ENCODE peak calls at places on chromosomes 16 and 17, in five cellular contexts. L, A, R, F and Q are unnamed samples.

GRCh38 chr16:4691666-4692412 is 1.5 kb upstream of the NUDT16L1 start:
- DNase-seq in L (no peak), A (no peak), R (no peak), F (no peak), Q (no peak)

GRCh38 chr16:11517926-11518325 is 68.8 kb downstream of the LITAF start:
- DNase-seq in L (no peak), A (no peak), R (no peak), F (no peak), Q (no peak)

GRCh38 chr16:89700649-89701424 is 668 bp downstream of the SPATA2L start:
- DNase-seq in L (peak; percentile 72), A (peak; percentile 60), R (peak; percentile 48), F (no peak), Q (peak; percentile 81)

GRCh38 chr16:17154981-17155380 is 315.8 kb downstream of the XYLT1 start:
- DNase-seq in L (no peak), A (no peak), R (no peak), F (no peak), Q (no peak)

GRCh38 chr17:44832821-44833220 is 2.7 kb upstream of the GJC1 start:
- DNase-seq in L (no peak), A (no peak), R (no peak), F (no peak), Q (peak; percentile 81)

GRCh38 chr16:64051826-64052225 is 1070.0 kb downstream of the CDH11 start:
- DNase-seq in L (no peak), A (peak; percentile 32), R (no peak), F (no peak), Q (peak; percentile 65)

GRCh38 chr17:28416703-28417311 is 10.8 kb upstream of the SLC46A1 start:
- DNase-seq in L (peak; percentile 80), A (peak; percentile 87), R (peak; percentile 55), F (no peak), Q (peak; percentile 95)

GRCh38 chr16:88194397-88195020 is 188.2 kb upstream of the ZNF469 start:
- DNase-seq in L (no peak), A (peak; percentile 19), R (no peak), F (no peak), Q (peak; percentile 10)

GRCh38 chr17:1137465-1137894 is 42.3 kb downstream of the ABR start:
- DNase-seq in L (peak; percentile 94), A (peak; percentile 39), R (peak; percentile 70), F (no peak), Q (peak; percentile 86)

GRCh38 chr17:65027305-65027704 is 29.2 kb downstream of the GNA13 start:
- DNase-seq in L (peak; percentile 74), A (peak; percentile 15), R (peak; percentile 55), F (peak; percentile 45), Q (peak; percentile 75)

GRCh38 chr16:86899156-86899555 is 320.8 kb downstream of the FOXL1 start:
- DNase-seq in L (no peak), A (no peak), R (no peak), F (no peak), Q (no peak)

GRCh38 chr17:9329251-9329921 is 246.2 kb downstream of the STX8 start:
- DNase-seq in L (no peak), A (no peak), R (no peak), F (no peak), Q (no peak)

GRCh38 chr16:27671410-27671809 is 121.5 kb downstream of the KATNIP start:
- DNase-seq in L (peak; percentile 38), A (peak; percentile 41), R (no peak), F (no peak), Q (peak; percentile 53)

GRCh38 chr17:30344283-30345088 is 10.6 kb upstream of the TMIGD1 start:
- DNase-seq in L (peak; percentile 85), A (peak; percentile 96), R (peak; percentile 16), F (no peak), Q (no peak)

GRCh38 chr17:77771145-77771544 is 187.4 kb upstream of the TNRC6C start:
- DNase-seq in L (no peak), A (no peak), R (no peak), F (no peak), Q (no peak)

GRCh38 chr16:87389245-87389644 is 2.9 kb upstream of the MAP1LC3B start:
- DNase-seq in L (no peak), A (peak; percentile 64), R (no peak), F (no peak), Q (no peak)

GRCh38 chr16:67481561-67482259 is 753 bp upstream of the ATP6V0D1 start:
- DNase-seq in L (no peak), A (peak; percentile 65), R (no peak), F (no peak), Q (peak; percentile 41)

GRCh38 chr17:66952681-66953638 is 11.5 kb upstream of the CACNG4 start:
- DNase-seq in L (no peak), A (no peak), R (no peak), F (no peak), Q (no peak)

GRCh38 chr17:72507370-72507769 is 386.6 kb downstream of the SOX9 start:
- DNase-seq in L (no peak), A (no peak), R (no peak), F (no peak), Q (no peak)

GRCh38 chr17:70006159-70006558 is 68.9 kb upstream of the KCNJ16 start:
- DNase-seq in L (no peak), A (no peak), R (no peak), F (no peak), Q (no peak)

GRCh38 chr17:9360610-9361571 is 214.7 kb downstream of the STX8 start:
- DNase-seq in L (peak; percentile 83), A (peak; percentile 90), R (no peak), F (no peak), Q (no peak)

GRCh38 chr16:392450-393027 is 4.5 kb upstream of the NME4 start:
- DNase-seq in L (no peak), A (no peak), R (no peak), F (no peak), Q (no peak)

GRCh38 chr17:35046245-35046644 is 17.3 kb downstream of the RFFL start:
- DNase-seq in L (no peak), A (no peak), R (no peak), F (no peak), Q (no peak)

GRCh38 chr16:89686520-89687091 is at the start of gene CDK10:
- DNase-seq in L (peak; percentile 89), A (no peak), R (peak; percentile 97), F (peak; percentile 61), Q (peak; percentile 96)

GRCh38 chr17:40062347-40063033 is at the start of gene THRA:
- DNase-seq in L (no peak), A (no peak), R (peak; percentile 90), F (no peak), Q (peak; percentile 78)

GRCh38 chr17:181213-182163 is at the start of gene DOC2B:
- DNase-seq in L (no peak), A (no peak), R (no peak), F (no peak), Q (peak; percentile 74)

GRCh38 chr16:10976663-10977062 is 32.3 kb downstream of the CLEC16A start:
- DNase-seq in L (no peak), A (no peak), R (no peak), F (no peak), Q (no peak)

GRCh38 chr16:64969221-64969620 is 152.6 kb downstream of the CDH11 start:
- DNase-seq in L (no peak), A (no peak), R (no peak), F (no peak), Q (no peak)

GRCh38 chr16:3952342-3953131 is 72.0 kb upstream of the CREBBP start:
- DNase-seq in L (no peak), A (no peak), R (no peak), F (no peak), Q (peak; percentile 25)

GRCh38 chr16:69494993-69495392 is 70.6 kb downstream of the CYB5B start:
- DNase-seq in L (peak; percentile 45), A (peak; percentile 39), R (peak; percentile 55), F (no peak), Q (peak; percentile 86)

GRCh38 chr17:77127735-77128361 is 12.9 kb upstream of the SEC14L1 start:
- DNase-seq in L (no peak), A (no peak), R (no peak), F (no peak), Q (no peak)

GRCh38 chr16:75203667-75204409 is 3.1 kb downstream of the CTRB2 start:
- DNase-seq in L (no peak), A (no peak), R (no peak), F (no peak), Q (no peak)

GRCh38 chr16:79269211-79269863 is 331.2 kb downstream of the MAF start:
- DNase-seq in L (no peak), A (no peak), R (no peak), F (peak; percentile 61), Q (no peak)

GRCh38 chr16:31093132-31093703 is 1.4 kb downstream of the VKORC1 start:
- DNase-seq in L (peak; percentile 31), A (peak; percentile 74), R (peak; percentile 74), F (no peak), Q (peak; percentile 51)

GRCh38 chr17:61400786-61401279 is 1.2 kb downstream of the TBX2 start:
- DNase-seq in L (no peak), A (no peak), R (no peak), F (no peak), Q (no peak)
- H3K4me3 ChIP-seq in L (peak overlapping the region; percentile 84), A (peak overlapping the region; percentile 72), R (no peak overlapping the region), F (no peak overlapping the region), Q (peak overlapping the region; percentile 23)

GRCh38 chr17:68599091-68599872 is 1.9 kb downstream of the FAM20A start:
- DNase-seq in L (no peak), A (no peak), R (no peak), F (no peak), Q (peak; percentile 28)
- TF ChIP-seq JUNB in L (no peak), A (no peak), R (no peak), F (no peak), Q (no peak)

GRCh38 chr17:43393944-43394482 is 4.8 kb upstream of the ARL4D start:
- DNase-seq in L (peak; percentile 91), A (peak; percentile 83), R (peak; percentile 84), F (no peak), Q (peak; percentile 98)
- H3K4me3 ChIP-seq in L (no peak overlapping the region), A (no peak overlapping the region), R (no peak overlapping the region), F (no peak overlapping the region), Q (no peak overlapping the region)

DNA sequence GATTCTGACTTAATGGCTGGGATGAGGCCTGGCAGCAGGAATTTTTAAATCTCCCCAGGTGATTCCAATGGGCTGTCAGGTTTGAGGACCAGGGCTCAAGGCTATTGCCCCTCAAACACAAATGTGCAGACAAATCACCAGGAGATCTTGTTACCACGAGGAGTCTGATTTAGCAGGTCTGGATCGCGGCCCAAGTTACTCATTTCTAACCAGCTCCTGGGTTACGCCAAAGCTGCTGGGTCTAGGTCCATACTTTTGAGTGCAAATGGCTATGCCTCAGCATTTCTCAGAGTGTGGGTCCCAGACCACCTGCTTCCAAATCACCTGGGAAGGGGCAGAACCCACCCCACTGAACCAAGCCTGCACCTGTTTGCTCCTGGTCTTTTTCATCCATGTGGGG is 33.1 kb downstream of the CNGB1 start:
- DNase-seq in L (no peak), A (no peak), R (no peak), F (no peak), Q (no peak)
- TF ChIP-seq JUNB in L (no peak), A (no peak), R (no peak), F (no peak), Q (no peak)